ENCODE peak calls at places on chromosome 1, in ten cellular contexts. One of them, this sample, is unnamed.

GRCh38 chr1:50929376-50929958 is 30.6 kb downstream of the FAF1 start:
- DNase-seq in upper lobe of right lung: no peak
- DNase-seq in keratinocyte: peak
- DNase-seq in fibroblast of the aortic adventitia: peak
- DNase-seq in CD8-positive, alpha-beta T cell: no peak
- DNase-seq in breast epithelium: no peak
- DNase-seq in cardiac fibroblast: peak
- DNase-seq in HL-60: no peak
- DNase-seq in IMR-90: peak
- DNase-seq in thoracic aorta: no peak
- DNase-seq in this sample: peak

GRCh38 chr1:53550201-53550741 is 91.1 kb downstream of the DMRTB1 start:
- DNase-seq in upper lobe of right lung: peak
- DNase-seq in keratinocyte: no peak
- DNase-seq in fibroblast of the aortic adventitia: no peak
- DNase-seq in CD8-positive, alpha-beta T cell: no peak
- DNase-seq in breast epithelium: peak
- DNase-seq in cardiac fibroblast: peak
- DNase-seq in HL-60: no peak
- DNase-seq in IMR-90: peak
- DNase-seq in thoracic aorta: no peak
- DNase-seq in this sample: peak

GRCh38 chr1:242146640-242147039 is 147.7 kb upstream of the MAP1LC3C start:
- DNase-seq in upper lobe of right lung: no peak
- DNase-seq in keratinocyte: no peak
- DNase-seq in fibroblast of the aortic adventitia: no peak
- DNase-seq in CD8-positive, alpha-beta T cell: no peak
- DNase-seq in breast epithelium: no peak
- DNase-seq in cardiac fibroblast: no peak
- DNase-seq in HL-60: peak
- DNase-seq in IMR-90: no peak
- DNase-seq in thoracic aorta: no peak
- DNase-seq in this sample: no peak

GRCh38 chr1:31239653-31240241 is at the start of gene NKAIN1:
- DNase-seq in upper lobe of right lung: peak
- DNase-seq in keratinocyte: no peak
- DNase-seq in fibroblast of the aortic adventitia: peak
- DNase-seq in CD8-positive, alpha-beta T cell: no peak
- DNase-seq in breast epithelium: no peak
- DNase-seq in cardiac fibroblast: peak
- DNase-seq in HL-60: no peak
- DNase-seq in IMR-90: peak
- DNase-seq in thoracic aorta: no peak
- DNase-seq in this sample: no peak

GRCh38 chr1:214013614-214014377 is 26.0 kb downstream of the PROX1 start:
- DNase-seq in upper lobe of right lung: no peak
- DNase-seq in keratinocyte: no peak
- DNase-seq in fibroblast of the aortic adventitia: no peak
- DNase-seq in CD8-positive, alpha-beta T cell: no peak
- DNase-seq in breast epithelium: no peak
- DNase-seq in cardiac fibroblast: no peak
- DNase-seq in HL-60: no peak
- DNase-seq in IMR-90: no peak
- DNase-seq in thoracic aorta: no peak
- DNase-seq in this sample: no peak

GRCh38 chr1:33686551-33686950 is 177.3 kb upstream of the HMGB4 start:
- DNase-seq in upper lobe of right lung: no peak
- DNase-seq in keratinocyte: no peak
- DNase-seq in fibroblast of the aortic adventitia: no peak
- DNase-seq in CD8-positive, alpha-beta T cell: no peak
- DNase-seq in breast epithelium: no peak
- DNase-seq in cardiac fibroblast: no peak
- DNase-seq in HL-60: no peak
- DNase-seq in IMR-90: no peak
- DNase-seq in thoracic aorta: no peak
- DNase-seq in this sample: no peak

GRCh38 chr1:17878837-17879236 is 123.7 kb downstream of the ACTL8 start:
- DNase-seq in upper lobe of right lung: peak
- DNase-seq in keratinocyte: no peak
- DNase-seq in fibroblast of the aortic adventitia: peak
- DNase-seq in CD8-positive, alpha-beta T cell: no peak
- DNase-seq in breast epithelium: peak
- DNase-seq in cardiac fibroblast: peak
- DNase-seq in HL-60: no peak
- DNase-seq in IMR-90: peak
- DNase-seq in thoracic aorta: no peak
- DNase-seq in this sample: no peak

GRCh38 chr1:175933801-175934200 is 190.4 kb upstream of the TNR start:
- DNase-seq in upper lobe of right lung: no peak
- DNase-seq in keratinocyte: no peak
- DNase-seq in fibroblast of the aortic adventitia: peak
- DNase-seq in CD8-positive, alpha-beta T cell: no peak
- DNase-seq in breast epithelium: no peak
- DNase-seq in cardiac fibroblast: peak
- DNase-seq in HL-60: no peak
- DNase-seq in IMR-90: peak
- DNase-seq in thoracic aorta: no peak
- DNase-seq in this sample: no peak

GRCh38 chr1:68230901-68231626 is 1.3 kb downstream of the WLS start:
- DNase-seq in upper lobe of right lung: peak
- DNase-seq in keratinocyte: no peak
- DNase-seq in fibroblast of the aortic adventitia: no peak
- DNase-seq in CD8-positive, alpha-beta T cell: no peak
- DNase-seq in breast epithelium: peak
- DNase-seq in cardiac fibroblast: no peak
- DNase-seq in HL-60: no peak
- DNase-seq in IMR-90: no peak
- DNase-seq in thoracic aorta: no peak
- DNase-seq in this sample: no peak

GRCh38 chr1:15765495-15766194 is 7.0 kb downstream of the FBLIM1 start:
- DNase-seq in upper lobe of right lung: no peak
- DNase-seq in keratinocyte: peak
- DNase-seq in fibroblast of the aortic adventitia: peak
- DNase-seq in CD8-positive, alpha-beta T cell: no peak
- DNase-seq in breast epithelium: no peak
- DNase-seq in cardiac fibroblast: peak
- DNase-seq in HL-60: no peak
- DNase-seq in IMR-90: peak
- DNase-seq in thoracic aorta: no peak
- DNase-seq in this sample: peak

DNA sequence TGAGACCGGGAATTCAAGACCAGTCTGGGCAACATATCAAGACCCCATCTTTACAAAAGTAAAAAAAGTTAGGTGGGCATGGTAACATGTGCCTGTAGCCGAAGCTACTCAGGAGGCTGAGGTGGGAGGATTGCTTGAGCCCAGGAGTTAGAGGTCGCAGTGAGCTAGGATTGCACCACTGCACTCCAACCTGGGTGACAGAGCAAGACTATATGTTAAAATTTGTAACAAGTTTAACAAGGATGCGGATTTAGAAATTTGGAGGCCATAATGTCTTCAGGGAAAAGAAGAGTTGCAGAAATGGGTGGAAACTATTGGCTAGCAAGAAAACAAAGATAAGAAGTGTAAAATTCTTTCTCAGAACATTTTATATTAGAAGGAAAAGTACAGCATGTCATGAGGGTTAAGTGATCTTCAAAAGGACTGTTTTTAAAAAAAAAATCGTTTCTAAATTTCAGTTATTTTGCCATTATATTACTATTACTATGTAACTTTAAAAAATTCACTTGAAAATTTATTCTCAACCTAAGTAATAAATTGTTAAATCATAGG is 17.6 kb downstream of the SOAT1 start:
- DNase-seq in upper lobe of right lung: no peak
- DNase-seq in keratinocyte: no peak
- DNase-seq in fibroblast of the aortic adventitia: peak
- DNase-seq in CD8-positive, alpha-beta T cell: no peak
- DNase-seq in breast epithelium: no peak
- DNase-seq in cardiac fibroblast: no peak
- DNase-seq in HL-60: no peak
- DNase-seq in IMR-90: no peak
- DNase-seq in thoracic aorta: no peak
- DNase-seq in this sample: no peak
- H3K4me3 ChIP-seq in upper lobe of right lung: no peak
- H3K4me3 ChIP-seq in keratinocyte: no peak
- H3K4me3 ChIP-seq in fibroblast of the aortic adventitia: no peak
- H3K4me3 ChIP-seq in CD8-positive, alpha-beta T cell: no peak
- H3K4me3 ChIP-seq in breast epithelium: no peak
- H3K4me3 ChIP-seq in cardiac fibroblast: no peak
- H3K4me3 ChIP-seq in HL-60: no peak
- H3K4me3 ChIP-seq in IMR-90: no peak
- H3K4me3 ChIP-seq in thoracic aorta: no peak
- H3K4me3 ChIP-seq in this sample: no peak

GRCh38 chr1:111801071-111801850 is 45.6 kb downstream of the DDX20 start:
- DNase-seq in upper lobe of right lung: no peak
- DNase-seq in keratinocyte: no peak
- DNase-seq in fibroblast of the aortic adventitia: no peak
- DNase-seq in CD8-positive, alpha-beta T cell: no peak
- DNase-seq in breast epithelium: no peak
- DNase-seq in cardiac fibroblast: no peak
- DNase-seq in HL-60: no peak
- DNase-seq in IMR-90: no peak
- DNase-seq in thoracic aorta: no peak
- DNase-seq in this sample: no peak
- TF ChIP-seq CTCF in upper lobe of right lung: no peak
- TF ChIP-seq CTCF in keratinocyte: no peak
- TF ChIP-seq CTCF in fibroblast of the aortic adventitia: no peak
- TF ChIP-seq CTCF in CD8-positive, alpha-beta T cell: no peak
- TF ChIP-seq CTCF in breast epithelium: no peak
- TF ChIP-seq CTCF in cardiac fibroblast: no peak
- TF ChIP-seq CTCF in HL-60: no peak
- TF ChIP-seq CTCF in IMR-90: no peak
- TF ChIP-seq CTCF in thoracic aorta: peak
- TF ChIP-seq CTCF in this sample: no peak

DNA sequence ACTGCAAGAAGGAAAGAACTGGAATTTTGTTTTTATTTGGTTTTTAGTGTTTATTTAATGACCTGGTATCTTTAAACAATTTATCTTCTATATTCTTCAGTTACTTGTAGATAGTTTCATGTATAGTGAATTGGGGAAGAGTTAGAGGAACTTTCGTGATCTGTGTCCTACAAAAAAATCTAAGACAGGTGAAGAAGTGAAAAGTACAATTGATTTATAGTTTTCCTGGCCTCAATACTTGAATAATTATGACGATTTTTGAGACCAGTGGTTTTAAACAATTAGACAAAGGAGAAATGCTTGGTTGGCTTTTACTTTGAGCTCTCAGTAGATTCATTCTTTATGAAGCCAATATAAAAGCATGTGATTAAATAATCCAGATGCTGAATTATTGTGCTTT is 7.5 kb downstream of the MIER1 start:
- DNase-seq in upper lobe of right lung: no peak
- DNase-seq in keratinocyte: no peak
- DNase-seq in fibroblast of the aortic adventitia: no peak
- DNase-seq in CD8-positive, alpha-beta T cell: no peak
- DNase-seq in breast epithelium: no peak
- DNase-seq in cardiac fibroblast: no peak
- DNase-seq in HL-60: no peak
- DNase-seq in IMR-90: no peak
- DNase-seq in thoracic aorta: no peak
- DNase-seq in this sample: no peak
- H3K4me3 ChIP-seq in upper lobe of right lung: peak
- H3K4me3 ChIP-seq in keratinocyte: peak
- H3K4me3 ChIP-seq in fibroblast of the aortic adventitia: peak
- H3K4me3 ChIP-seq in CD8-positive, alpha-beta T cell: peak
- H3K4me3 ChIP-seq in breast epithelium: no peak
- H3K4me3 ChIP-seq in cardiac fibroblast: peak
- H3K4me3 ChIP-seq in HL-60: peak
- H3K4me3 ChIP-seq in IMR-90: no peak
- H3K4me3 ChIP-seq in thoracic aorta: peak
- H3K4me3 ChIP-seq in this sample: no peak

GRCh38 chr1:40746344-40747090 is 37.1 kb upstream of the KCNQ4 start:
- DNase-seq in upper lobe of right lung: no peak
- DNase-seq in keratinocyte: no peak
- DNase-seq in fibroblast of the aortic adventitia: no peak
- DNase-seq in CD8-positive, alpha-beta T cell: no peak
- DNase-seq in breast epithelium: no peak
- DNase-seq in cardiac fibroblast: no peak
- DNase-seq in HL-60: no peak
- DNase-seq in IMR-90: no peak
- DNase-seq in thoracic aorta: no peak
- DNase-seq in this sample: no peak
- TF ChIP-seq CTCF in upper lobe of right lung: no peak
- TF ChIP-seq CTCF in keratinocyte: no peak
- TF ChIP-seq CTCF in fibroblast of the aortic adventitia: no peak
- TF ChIP-seq CTCF in CD8-positive, alpha-beta T cell: no peak
- TF ChIP-seq CTCF in breast epithelium: no peak
- TF ChIP-seq CTCF in cardiac fibroblast: no peak
- TF ChIP-seq CTCF in HL-60: no peak
- TF ChIP-seq CTCF in IMR-90: no peak
- TF ChIP-seq CTCF in thoracic aorta: no peak
- TF ChIP-seq CTCF in this sample: no peak